ENCODE peak calls at places on chromosomes 2 and 18, in five cellular contexts. One of them, this sample, is unnamed. For H3K27me3 and H3K4me1, the result is how much of the 10 kb centered on the place peaks cover.

GRCh38 chr18:582465-582864 is 2.3 kb downstream of the CETN1 start:
- DNase-seq in endothelial cell of umbilical vein: no peak
- DNase-seq in gastrocnemius medialis: no peak
- DNase-seq in spleen: no peak
- DNase-seq in small intestine: no peak
- DNase-seq in this sample: no peak

GRCh38 chr2:39153312-39153711 is 32.5 kb upstream of the SOS1 start:
- DNase-seq in endothelial cell of umbilical vein: no peak
- DNase-seq in gastrocnemius medialis: no peak
- DNase-seq in spleen: no peak
- DNase-seq in small intestine: no peak
- DNase-seq in this sample: no peak

GRCh38 chr2:197920088-197920487 is 115.7 kb downstream of the PLCL1 start:
- DNase-seq in endothelial cell of umbilical vein: no peak
- DNase-seq in gastrocnemius medialis: peak
- DNase-seq in spleen: no peak
- DNase-seq in small intestine: no peak
- DNase-seq in this sample: no peak

GRCh38 chr2:58110765-58111164 is 64.2 kb downstream of the VRK2 start:
- DNase-seq in endothelial cell of umbilical vein: no peak
- DNase-seq in gastrocnemius medialis: no peak
- DNase-seq in spleen: no peak
- DNase-seq in small intestine: no peak
- DNase-seq in this sample: no peak

GRCh38 chr2:230793573-230794359 is 71.0 kb upstream of the ITM2C start:
- DNase-seq in endothelial cell of umbilical vein: peak
- DNase-seq in gastrocnemius medialis: peak
- DNase-seq in spleen: peak
- DNase-seq in small intestine: peak
- DNase-seq in this sample: peak

GRCh38 chr2:65296971-65297370 is 69.3 kb downstream of the ACTR2 start:
- DNase-seq in endothelial cell of umbilical vein: no peak
- DNase-seq in gastrocnemius medialis: no peak
- DNase-seq in spleen: no peak
- DNase-seq in small intestine: no peak
- DNase-seq in this sample: no peak

GRCh38 chr2:109636290-109636675 is 22.1 kb downstream of the SOWAHC start:
- DNase-seq in endothelial cell of umbilical vein: no peak
- DNase-seq in gastrocnemius medialis: no peak
- DNase-seq in spleen: no peak
- DNase-seq in small intestine: no peak
- DNase-seq in this sample: no peak

GRCh38 chr2:127094509-127095366 is 12.2 kb downstream of the BIN1 start:
- DNase-seq in endothelial cell of umbilical vein: no peak
- DNase-seq in gastrocnemius medialis: peak
- DNase-seq in spleen: peak
- DNase-seq in small intestine: peak
- DNase-seq in this sample: no peak

GRCh38 chr2:58131191-58132011 is 84.8 kb downstream of the VRK2 start:
- DNase-seq in endothelial cell of umbilical vein: peak
- DNase-seq in gastrocnemius medialis: no peak
- DNase-seq in spleen: no peak
- DNase-seq in small intestine: no peak
- DNase-seq in this sample: no peak

GRCh38 chr2:126650994-126651393 is 5.0 kb upstream of the GYPC start:
- DNase-seq in endothelial cell of umbilical vein: no peak
- DNase-seq in gastrocnemius medialis: no peak
- DNase-seq in spleen: no peak
- DNase-seq in small intestine: no peak
- DNase-seq in this sample: no peak

GRCh38 chr2:105336786-105337121 is 586 bp upstream of the C2orf49 start:
- DNase-seq in endothelial cell of umbilical vein: no peak
- DNase-seq in gastrocnemius medialis: no peak
- DNase-seq in spleen: no peak
- DNase-seq in small intestine: no peak
- DNase-seq in this sample: no peak

GRCh38 chr2:215460682-215461081 is 24.8 kb upstream of the FN1 start:
- DNase-seq in endothelial cell of umbilical vein: peak
- DNase-seq in gastrocnemius medialis: no peak
- DNase-seq in spleen: no peak
- DNase-seq in small intestine: no peak
- DNase-seq in this sample: no peak

GRCh38 chr2:72138011-72138881 is 9.4 kb downstream of the CYP26B1 start:
- DNase-seq in endothelial cell of umbilical vein: no peak
- DNase-seq in gastrocnemius medialis: peak
- DNase-seq in spleen: peak
- DNase-seq in small intestine: peak
- DNase-seq in this sample: no peak

GRCh38 chr2:149849133-149849532 is 261.6 kb upstream of the MMADHC start:
- DNase-seq in endothelial cell of umbilical vein: no peak
- DNase-seq in gastrocnemius medialis: no peak
- DNase-seq in spleen: no peak
- DNase-seq in small intestine: no peak
- DNase-seq in this sample: no peak

GRCh38 chr2:18599509-18600254 is 10.3 kb upstream of the NT5C1B start:
- DNase-seq in endothelial cell of umbilical vein: peak
- DNase-seq in gastrocnemius medialis: no peak
- DNase-seq in spleen: no peak
- DNase-seq in small intestine: no peak
- DNase-seq in this sample: no peak

GRCh38 chr2:42195559-42195958 is 26.4 kb downstream of the EML4 start:
- DNase-seq in endothelial cell of umbilical vein: peak
- DNase-seq in gastrocnemius medialis: no peak
- DNase-seq in spleen: no peak
- DNase-seq in small intestine: peak
- DNase-seq in this sample: no peak

GRCh38 chr2:54572262-54572635 is 116.1 kb downstream of the SPTBN1 start:
- DNase-seq in endothelial cell of umbilical vein: peak
- DNase-seq in gastrocnemius medialis: no peak
- DNase-seq in spleen: no peak
- DNase-seq in small intestine: peak
- DNase-seq in this sample: no peak

GRCh38 chr2:88198308-88198707 is 28.2 kb downstream of the THNSL2 start:
- DNase-seq in endothelial cell of umbilical vein: no peak
- DNase-seq in gastrocnemius medialis: no peak
- DNase-seq in spleen: no peak
- DNase-seq in small intestine: no peak
- DNase-seq in this sample: no peak

GRCh38 chr2:215654177-215654850 is 218.4 kb upstream of the FN1 start:
- DNase-seq in endothelial cell of umbilical vein: no peak
- DNase-seq in gastrocnemius medialis: no peak
- DNase-seq in spleen: no peak
- DNase-seq in small intestine: no peak
- DNase-seq in this sample: no peak

GRCh38 chr2:105611328-105611627 is 133.4 kb upstream of the NCK2 start:
- DNase-seq in endothelial cell of umbilical vein: no peak
- DNase-seq in gastrocnemius medialis: no peak
- DNase-seq in spleen: no peak
- DNase-seq in small intestine: peak
- DNase-seq in this sample: no peak

GRCh38 chr2:70062270-70062669 is 25.0 kb upstream of the PCBP1 start:
- DNase-seq in endothelial cell of umbilical vein: no peak
- DNase-seq in gastrocnemius medialis: no peak
- DNase-seq in spleen: no peak
- DNase-seq in small intestine: no peak
- DNase-seq in this sample: no peak

GRCh38 chr18:48003426-48004349 is 73.2 kb upstream of the SMAD2 start:
- DNase-seq in endothelial cell of umbilical vein: peak
- DNase-seq in gastrocnemius medialis: no peak
- DNase-seq in spleen: no peak
- DNase-seq in small intestine: peak
- DNase-seq in this sample: no peak

GRCh38 chr2:232339121-232340081 is 39.1 kb upstream of the ALPP start:
- DNase-seq in endothelial cell of umbilical vein: no peak
- DNase-seq in gastrocnemius medialis: peak
- DNase-seq in spleen: peak
- DNase-seq in small intestine: no peak
- DNase-seq in this sample: no peak

GRCh38 chr2:100548771-100549170 is 14.0 kb upstream of the PDCL3 start:
- DNase-seq in endothelial cell of umbilical vein: no peak
- DNase-seq in gastrocnemius medialis: no peak
- DNase-seq in spleen: no peak
- DNase-seq in small intestine: no peak
- DNase-seq in this sample: no peak

GRCh38 chr18:49893036-49893435 is 79.7 kb upstream of the ACAA2 start:
- DNase-seq in endothelial cell of umbilical vein: no peak
- DNase-seq in gastrocnemius medialis: no peak
- DNase-seq in spleen: no peak
- DNase-seq in small intestine: no peak
- DNase-seq in this sample: no peak
- H3K27me3 ChIP-seq in endothelial cell of umbilical vein: under half
- H3K27me3 ChIP-seq in gastrocnemius medialis: under half
- H3K27me3 ChIP-seq in spleen: under half
- H3K27me3 ChIP-seq in small intestine: under half
- H3K27me3 ChIP-seq in this sample: under half

GRCh38 chr2:75134802-75135201 is 64.5 kb downstream of the TACR1 start:
- DNase-seq in endothelial cell of umbilical vein: no peak
- DNase-seq in gastrocnemius medialis: no peak
- DNase-seq in spleen: no peak
- DNase-seq in small intestine: no peak
- DNase-seq in this sample: no peak
- H3K4me1 ChIP-seq in endothelial cell of umbilical vein: under half
- H3K4me1 ChIP-seq in gastrocnemius medialis: under half
- H3K4me1 ChIP-seq in spleen: under half
- H3K4me1 ChIP-seq in small intestine: under half
- H3K4me1 ChIP-seq in this sample: under half

GRCh38 chr18:13233746-13234527 is 15.4 kb downstream of the LDLRAD4 start:
- DNase-seq in endothelial cell of umbilical vein: no peak
- DNase-seq in gastrocnemius medialis: no peak
- DNase-seq in spleen: peak
- DNase-seq in small intestine: no peak
- DNase-seq in this sample: no peak

GRCh38 chr18:13232060-13232917 is 13.7 kb downstream of the LDLRAD4 start:
- DNase-seq in endothelial cell of umbilical vein: no peak
- DNase-seq in gastrocnemius medialis: peak
- DNase-seq in spleen: no peak
- DNase-seq in small intestine: no peak
- DNase-seq in this sample: no peak

GRCh38 chr18:13229021-13229671 is 10.6 kb downstream of the LDLRAD4 start:
- DNase-seq in endothelial cell of umbilical vein: no peak
- DNase-seq in gastrocnemius medialis: no peak
- DNase-seq in spleen: no peak
- DNase-seq in small intestine: no peak
- DNase-seq in this sample: no peak

GRCh38 chr18:13232971-13233565 is 14.5 kb downstream of the LDLRAD4 start:
- DNase-seq in endothelial cell of umbilical vein: no peak
- DNase-seq in gastrocnemius medialis: no peak
- DNase-seq in spleen: no peak
- DNase-seq in small intestine: no peak
- DNase-seq in this sample: no peak

DNA sequence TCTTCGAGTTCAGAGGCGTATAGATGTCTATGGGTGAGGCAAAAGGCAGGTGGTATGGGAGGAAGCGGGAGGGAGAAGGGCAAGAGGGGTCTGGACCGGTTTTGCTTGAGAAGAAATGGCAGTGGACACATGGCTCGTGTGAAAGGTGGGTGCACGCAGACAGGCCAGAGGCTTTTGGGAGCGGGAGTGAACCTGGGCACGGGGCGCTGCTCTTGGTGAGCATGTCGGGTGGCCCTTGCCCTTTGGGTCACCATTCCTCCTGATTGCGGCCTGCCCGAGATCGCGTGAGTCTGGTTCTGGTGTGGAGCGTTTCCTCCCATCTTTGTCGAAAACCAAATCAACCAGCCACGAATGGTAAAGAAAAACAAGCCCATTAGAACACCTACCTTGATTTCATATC is 12.6 kb downstream of the LDLRAD4 start:
- DNase-seq in endothelial cell of umbilical vein: no peak
- DNase-seq in gastrocnemius medialis: no peak
- DNase-seq in spleen: no peak
- DNase-seq in small intestine: no peak
- DNase-seq in this sample: no peak
- H3K27me3 ChIP-seq in endothelial cell of umbilical vein: under half
- H3K27me3 ChIP-seq in gastrocnemius medialis: under half
- H3K27me3 ChIP-seq in spleen: under half
- H3K27me3 ChIP-seq in small intestine: under half
- H3K27me3 ChIP-seq in this sample: under half

GRCh38 chr2:206801417-206801772 is 36.0 kb downstream of the FASTKD2 start:
- DNase-seq in endothelial cell of umbilical vein: no peak
- DNase-seq in gastrocnemius medialis: no peak
- DNase-seq in spleen: no peak
- DNase-seq in small intestine: no peak
- DNase-seq in this sample: no peak

GRCh38 chr2:206798009-206798408 is 32.6 kb downstream of the FASTKD2 start:
- DNase-seq in endothelial cell of umbilical vein: peak
- DNase-seq in gastrocnemius medialis: no peak
- DNase-seq in spleen: no peak
- DNase-seq in small intestine: no peak
- DNase-seq in this sample: peak

GRCh38 chr2:206800501-206801416 is 35.4 kb downstream of the FASTKD2 start:
- DNase-seq in endothelial cell of umbilical vein: peak
- DNase-seq in gastrocnemius medialis: peak
- DNase-seq in spleen: no peak
- DNase-seq in small intestine: peak
- DNase-seq in this sample: peak

GRCh38 chr2:206799083-206799482 is 33.7 kb downstream of the FASTKD2 start:
- DNase-seq in endothelial cell of umbilical vein: no peak
- DNase-seq in gastrocnemius medialis: no peak
- DNase-seq in spleen: no peak
- DNase-seq in small intestine: no peak
- DNase-seq in this sample: no peak

GRCh38 chr2:206797376-206797775 is 32.0 kb downstream of the FASTKD2 start:
- DNase-seq in endothelial cell of umbilical vein: no peak
- DNase-seq in gastrocnemius medialis: peak
- DNase-seq in spleen: no peak
- DNase-seq in small intestine: peak
- DNase-seq in this sample: no peak
- H3K4me1 ChIP-seq in endothelial cell of umbilical vein: under half
- H3K4me1 ChIP-seq in gastrocnemius medialis: under half
- H3K4me1 ChIP-seq in spleen: under half
- H3K4me1 ChIP-seq in small intestine: under half
- H3K4me1 ChIP-seq in this sample: under half

DNA sequence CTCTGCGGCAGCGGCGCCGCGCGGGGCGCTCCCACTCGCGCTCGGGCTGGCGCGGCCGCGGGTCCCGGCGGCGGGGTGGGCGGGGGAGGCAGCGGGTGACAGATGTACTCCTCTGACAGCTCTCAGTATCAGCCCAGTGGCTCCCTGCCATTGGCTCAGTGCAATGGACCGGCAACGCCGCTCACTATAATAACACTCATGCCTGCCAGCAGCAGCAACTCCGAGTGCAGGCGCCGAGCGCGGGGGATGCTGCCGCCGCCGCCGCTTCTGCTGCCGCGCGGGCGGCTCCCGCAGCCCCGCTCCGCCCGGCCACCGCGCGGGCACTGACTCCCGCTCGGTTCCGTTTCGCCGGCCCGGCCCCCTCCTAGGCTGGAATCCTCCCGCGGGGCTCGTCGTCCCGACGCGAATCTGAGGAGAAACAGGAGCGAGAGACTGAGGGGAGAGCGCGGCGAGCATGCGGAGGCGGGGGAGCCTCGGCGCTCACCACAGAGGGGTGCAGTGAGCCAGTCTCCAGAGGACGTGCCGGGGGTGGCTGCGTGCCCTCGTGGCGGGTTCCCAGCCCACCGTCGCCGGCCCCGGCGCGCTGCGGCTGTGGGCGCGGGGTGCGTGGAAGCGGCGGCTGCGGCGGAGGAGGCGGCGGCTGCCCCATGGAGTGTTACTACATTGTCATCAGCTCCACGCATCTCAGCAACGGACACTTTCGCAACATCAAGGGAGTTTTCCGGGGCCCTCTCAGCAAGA is at the start of gene ZNF804A:
- DNase-seq in endothelial cell of umbilical vein: peak
- DNase-seq in gastrocnemius medialis: peak
- DNase-seq in spleen: peak
- DNase-seq in small intestine: peak
- DNase-seq in this sample: no peak
- H3K27me3 ChIP-seq in endothelial cell of umbilical vein: under half
- H3K27me3 ChIP-seq in gastrocnemius medialis: under half
- H3K27me3 ChIP-seq in spleen: under half
- H3K27me3 ChIP-seq in small intestine: under half
- H3K27me3 ChIP-seq in this sample: under half

This sample was measured in naive thymus-derived CD4-positive, alpha-beta T cell.